ENCODE peak calls at places on chromosomes 5 and 9, in eight cellular contexts. P is tibial nerve; U is psoas muscle; I is bronchial epithelial cell; Z is effector memory CD4-positive, alpha-beta T cell; H is choroid plexus epithelial cell; W is AG09309; Y is fibroblast of mammary gland. C is an unnamed sample.

GRCh38 chr5:135576075-135576599 is 2.7 kb downstream of the CXCL14 start:
- DNase-seq in P (no peak), U (no peak), I (peak), Z (no peak), H (peak), W (no peak), Y (peak), C (peak)

GRCh38 chr9:81826541-81826906 is 101.7 kb upstream of the SPATA31D4 start:
- DNase-seq in P (peak), U (no peak), I (no peak), Z (no peak), H (no peak), W (no peak), Y (peak), C (no peak)

GRCh38 chr9:89601306-89601705 is 3.5 kb upstream of the GADD45G start:
- DNase-seq in P (no peak), U (no peak), I (no peak), Z (no peak), H (no peak), W (no peak), Y (no peak), C (no peak)

GRCh38 chr9:109064963-109065701 is 51.8 kb upstream of the CTNNAL1 start:
- DNase-seq in P (no peak), U (no peak), I (peak), Z (no peak), H (peak), W (no peak), Y (no peak), C (peak)

GRCh38 chr9:88653926-88654325 is 118.9 kb downstream of the NXNL2 start:
- DNase-seq in P (no peak), U (no peak), I (peak), Z (no peak), H (peak), W (no peak), Y (peak), C (peak)

GRCh38 chr5:1504617-1505016 is 19.1 kb downstream of the LPCAT1 start:
- DNase-seq in P (no peak), U (no peak), I (no peak), Z (no peak), H (no peak), W (no peak), Y (no peak), C (no peak)

GRCh38 chr9:84851935-84852585 is 182.5 kb downstream of the NTRK2 start:
- DNase-seq in P (peak), U (peak), I (peak), Z (no peak), H (peak), W (peak), Y (peak), C (peak)

GRCh38 chr5:112419050-112419595 is at the start of gene EPB41L4A:
- DNase-seq in P (no peak), U (peak), I (no peak), Z (no peak), H (no peak), W (no peak), Y (no peak), C (no peak)

GRCh38 chr5:150129454-150129812 is 26.2 kb downstream of the PDGFRB start:
- DNase-seq in P (no peak), U (no peak), I (no peak), Z (no peak), H (no peak), W (no peak), Y (no peak), C (no peak)

GRCh38 chr5:116456036-116456435 is 118.6 kb downstream of the SEMA6A start:
- DNase-seq in P (no peak), U (no peak), I (no peak), Z (no peak), H (no peak), W (no peak), Y (peak), C (no peak)

GRCh38 chr9:119453980-119454379 is 84.7 kb upstream of the BRINP1 start:
- DNase-seq in P (no peak), U (no peak), I (peak), Z (no peak), H (no peak), W (no peak), Y (peak), C (no peak)

GRCh38 chr9:92528537-92528851 is 7.3 kb downstream of the ECM2 start:
- DNase-seq in P (no peak), U (no peak), I (no peak), Z (no peak), H (no peak), W (no peak), Y (no peak), C (no peak)

GRCh38 chr9:89463986-89464901 is 33.7 kb downstream of the SEMA4D start:
- DNase-seq in P (no peak), U (no peak), I (no peak), Z (peak), H (peak), W (no peak), Y (no peak), C (no peak)

GRCh38 chr5:410911-411517 is 32.0 kb upstream of the EXOC3 start:
- DNase-seq in P (no peak), U (no peak), I (no peak), Z (no peak), H (no peak), W (no peak), Y (no peak), C (no peak)

GRCh38 chr9:134204991-134205578 is 40.7 kb upstream of the RNU6ATAC start:
- DNase-seq in P (no peak), U (peak), I (no peak), Z (no peak), H (peak), W (no peak), Y (peak), C (peak)

GRCh38 chr9:135991771-135992170 is 30.6 kb upstream of the UBAC1 start:
- DNase-seq in P (no peak), U (no peak), I (no peak), Z (no peak), H (no peak), W (no peak), Y (no peak), C (no peak)

GRCh38 chr9:135995816-135996215 is 34.6 kb upstream of the UBAC1 start:
- DNase-seq in P (no peak), U (no peak), I (no peak), Z (no peak), H (no peak), W (no peak), Y (no peak), C (no peak)

GRCh38 chr9:135993409-135993742 is 32.2 kb upstream of the UBAC1 start:
- DNase-seq in P (no peak), U (no peak), I (no peak), Z (no peak), H (no peak), W (no peak), Y (no peak), C (no peak)

GRCh38 chr9:135992486-135993408 is 31.6 kb upstream of the UBAC1 start:
- DNase-seq in P (peak), U (peak), I (peak), Z (no peak), H (peak), W (peak), Y (peak), C (peak)

DNA sequence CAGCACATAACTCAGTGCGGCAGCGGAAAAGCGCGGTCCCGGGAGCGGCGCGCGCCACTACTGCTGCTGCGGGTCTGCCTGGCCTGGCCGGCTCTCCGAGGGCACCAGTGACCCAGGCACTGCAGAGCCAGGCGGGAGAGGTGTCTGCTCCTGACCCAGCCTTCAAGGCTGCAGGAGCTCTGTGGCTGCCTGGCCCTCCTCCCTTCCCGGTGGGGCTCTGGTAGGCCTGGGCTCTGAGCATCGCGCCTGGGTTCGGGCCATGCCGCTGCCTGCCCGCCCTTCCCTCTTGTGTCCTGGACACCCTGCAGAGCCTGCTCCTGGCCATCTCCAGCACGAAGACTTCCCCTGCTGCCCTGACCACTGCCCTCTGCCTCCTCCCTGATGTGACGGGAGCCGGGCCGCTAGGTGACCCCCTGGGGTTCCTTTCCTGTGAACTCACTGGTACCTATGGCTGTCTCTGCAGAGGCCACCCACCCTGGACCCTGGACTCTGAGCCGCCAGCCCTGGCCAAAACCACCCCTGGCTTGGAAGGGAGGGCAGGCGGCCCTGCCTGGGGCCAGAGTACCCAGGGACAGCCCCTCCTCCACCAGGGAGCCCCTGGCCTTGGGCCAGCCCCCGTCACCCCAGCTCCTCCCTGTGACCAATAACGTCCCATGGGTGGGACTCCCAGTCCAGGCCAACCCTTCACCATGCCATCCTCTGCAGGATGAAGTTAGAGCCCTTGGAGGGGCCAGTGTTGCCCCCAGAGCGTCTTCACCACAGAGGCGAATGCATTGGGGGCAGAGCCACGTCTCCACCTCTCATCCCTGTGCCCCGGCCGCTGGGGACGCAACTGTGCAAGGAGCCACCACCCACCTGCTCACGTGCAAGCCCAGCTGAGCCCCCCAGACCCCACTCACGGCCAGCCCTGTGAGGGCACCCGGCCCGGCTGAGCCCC is 32.9 kb upstream of the UBAC1 start:
- DNase-seq in P (no peak), U (no peak), I (no peak), Z (no peak), H (no peak), W (no peak), Y (no peak), C (no peak)
- H3K4me3 ChIP-seq in P (no peak), U (no peak), I (no peak), Z (no peak), H (no peak), W (no peak), Y (no peak), C (no peak)

DNA sequence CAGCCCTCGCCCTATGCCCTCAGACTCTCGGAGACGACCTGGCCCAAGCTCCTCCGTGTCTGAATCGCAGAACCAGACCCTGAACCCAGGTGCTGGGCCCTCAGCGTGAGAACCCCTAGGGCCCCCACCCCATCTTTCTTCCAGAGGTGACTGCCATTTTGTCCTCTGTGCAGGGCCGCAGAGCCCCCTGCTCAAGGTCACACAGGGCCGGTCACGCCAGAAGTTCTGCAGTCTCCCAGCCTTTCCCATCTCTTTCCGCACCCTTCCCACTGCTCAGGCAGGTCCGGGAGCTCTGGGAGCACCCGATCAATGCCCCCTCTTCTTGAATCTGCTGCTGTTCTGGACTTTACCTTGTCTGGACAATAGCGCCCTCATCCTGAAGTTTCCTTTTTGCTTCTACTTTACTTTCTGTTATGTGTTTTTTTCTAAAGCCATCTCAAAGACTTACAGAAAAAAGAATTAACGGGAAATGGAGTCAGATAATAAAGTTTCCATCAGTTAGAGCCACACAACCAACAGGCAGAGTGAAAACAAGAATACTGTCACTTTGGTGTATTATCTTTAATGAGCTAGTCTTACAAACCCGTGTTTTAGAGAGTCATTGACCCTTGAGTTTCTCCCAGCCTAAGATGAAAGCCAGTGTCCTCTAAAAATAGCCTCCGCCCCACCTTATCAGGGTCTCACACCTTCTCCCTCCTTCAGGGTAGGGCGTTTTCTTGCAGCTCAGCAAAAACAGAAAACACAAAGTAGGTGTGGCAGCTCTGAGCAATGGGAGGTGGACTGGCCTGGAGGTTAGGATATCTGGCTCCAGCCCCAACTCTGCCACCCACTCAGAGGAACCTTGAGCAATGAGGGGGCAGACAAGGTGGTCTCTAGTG is 1.8 kb downstream of the TMOD1 start:
- DNase-seq in P (no peak), U (no peak), I (no peak), Z (no peak), H (no peak), W (no peak), Y (no peak), C (no peak)
- H3K4me3 ChIP-seq in P (peak), U (peak), I (no peak), Z (no peak), H (no peak), W (no peak), Y (no peak), C (no peak)

DNA sequence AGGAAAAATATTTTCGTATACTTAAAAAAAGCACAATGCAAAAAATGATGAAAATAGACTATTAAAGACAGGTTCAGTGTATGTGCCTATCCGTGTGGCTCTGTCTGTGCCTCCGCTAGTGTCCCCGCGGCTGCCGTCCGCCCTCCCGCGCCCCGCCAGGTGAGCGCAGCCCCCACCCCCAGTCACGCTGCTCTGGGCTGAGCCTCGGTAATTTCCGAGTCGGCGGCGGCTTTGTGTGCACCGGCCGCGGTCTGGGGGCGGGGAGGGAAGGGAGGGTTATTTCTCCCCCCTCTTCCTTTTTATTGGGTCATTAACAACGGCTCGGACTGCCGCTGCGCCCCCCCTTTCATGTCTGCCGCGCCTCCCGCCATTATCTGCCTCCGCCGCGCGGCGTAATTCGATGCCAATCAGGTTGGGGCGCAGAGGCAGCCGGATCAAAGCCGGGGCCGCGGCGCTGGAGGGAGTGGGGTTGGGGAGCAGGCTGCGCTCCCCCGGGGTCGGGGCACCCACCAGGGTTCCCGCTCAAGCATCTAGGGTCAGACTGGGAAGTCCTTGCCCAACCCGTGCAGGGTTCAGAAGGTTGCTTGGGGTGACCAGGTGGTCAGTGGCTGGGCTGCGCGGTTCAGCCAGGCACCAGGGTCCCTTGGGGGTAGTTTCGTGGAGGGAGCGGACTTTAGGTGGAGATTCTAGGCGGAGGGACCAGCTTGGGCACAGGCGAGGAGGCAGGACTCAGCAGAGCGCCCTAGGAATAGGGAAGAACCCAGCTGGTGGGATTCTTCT is 39.5 kb upstream of the PSD2 start:
- DNase-seq in P (no peak), U (no peak), I (no peak), Z (no peak), H (no peak), W (no peak), Y (no peak), C (no peak)
- H3K4me3 ChIP-seq in P (peak), U (peak), I (no peak), Z (no peak), H (peak), W (no peak), Y (no peak), C (peak)

DNA sequence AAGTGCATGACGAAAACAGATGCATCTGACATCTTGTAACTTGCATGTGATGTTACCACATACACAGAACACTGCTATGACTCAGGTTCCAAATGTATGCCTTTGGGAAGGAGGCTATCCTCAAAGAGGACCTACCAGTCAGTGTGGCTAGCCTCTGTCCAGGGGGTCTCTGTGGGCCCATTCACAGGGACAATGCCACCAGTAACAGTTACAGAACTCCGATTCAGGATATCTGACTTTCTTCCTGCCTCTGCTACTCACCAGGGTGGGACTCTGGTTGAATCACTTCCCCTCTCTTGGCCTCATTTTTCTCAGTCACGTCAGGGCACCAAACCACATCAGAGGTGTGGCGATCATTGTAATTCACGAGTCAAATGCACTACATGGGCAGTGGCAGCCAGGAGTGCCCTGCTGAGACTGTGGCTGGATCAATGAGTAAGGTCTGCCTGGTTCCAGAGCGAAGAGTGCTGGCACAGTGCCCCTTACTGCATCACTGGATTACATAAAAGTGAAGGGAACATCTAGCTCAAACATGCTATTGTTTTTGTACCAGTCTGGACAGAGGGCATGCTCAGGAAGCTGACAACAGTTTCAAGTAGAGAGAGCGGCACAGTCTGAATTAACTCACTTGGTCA is 13.2 kb downstream of the ATOX1 start:
- DNase-seq in P (peak), U (peak), I (peak), Z (peak), H (peak), W (peak), Y (peak), C (peak)
- H3K4me3 ChIP-seq in P (no peak), U (no peak), I (no peak), Z (no peak), H (no peak), W (no peak), Y (no peak), C (no peak)

C was measured in astrocyte of the spinal cord.